ENCODE peak calls at places on chromosomes 16 and 17, in eight cellular contexts. One of them, this sample, is unnamed.

GRCh38 chr17:77619326-77619725 is 339.2 kb upstream of the TNRC6C start:
- DNase-seq in H7: no peak
- DNase-seq in tibial artery: no peak
- DNase-seq in Karpas-422: no peak
- DNase-seq in cardiac muscle cell: no peak
- DNase-seq in fibroblast of the aortic adventitia: no peak
- DNase-seq in cardiac fibroblast: no peak
- DNase-seq in vagina: no peak
- DNase-seq in this sample: no peak

GRCh38 chr16:60463986-60464385 is 1572.3 kb downstream of the CDH8 start:
- DNase-seq in cardiac muscle cell: no peak
- DNase-seq in cardiac fibroblast: no peak
- DNase-seq in H7: no peak
- DNase-seq in Karpas-422: no peak
- DNase-seq in tibial artery: no peak
- DNase-seq in vagina: no peak
- DNase-seq in fibroblast of the aortic adventitia: no peak
- DNase-seq in this sample: no peak

GRCh38 chr17:2157081-2157480 is 102.2 kb downstream of the HIC1 start:
- DNase-seq in Karpas-422: no peak
- DNase-seq in vagina: no peak
- DNase-seq in cardiac fibroblast: peak
- DNase-seq in fibroblast of the aortic adventitia: peak
- DNase-seq in H7: no peak
- DNase-seq in tibial artery: peak
- DNase-seq in cardiac muscle cell: no peak
- DNase-seq in this sample: no peak

GRCh38 chr17:50258647-50259483 is 15.4 kb upstream of the TMEM92 start:
- DNase-seq in cardiac fibroblast: peak
- DNase-seq in tibial artery: peak
- DNase-seq in H7: peak
- DNase-seq in vagina: no peak
- DNase-seq in fibroblast of the aortic adventitia: peak
- DNase-seq in Karpas-422: no peak
- DNase-seq in cardiac muscle cell: no peak
- DNase-seq in this sample: no peak

GRCh38 chr17:44977065-44977464 is 9.0 kb upstream of the C1QL1 start:
- DNase-seq in fibroblast of the aortic adventitia: no peak
- DNase-seq in Karpas-422: peak
- DNase-seq in cardiac muscle cell: no peak
- DNase-seq in H7: no peak
- DNase-seq in tibial artery: no peak
- DNase-seq in vagina: no peak
- DNase-seq in cardiac fibroblast: no peak
- DNase-seq in this sample: no peak

GRCh38 chr16:50368410-50369132 is at the start of gene BRD7:
- DNase-seq in tibial artery: peak
- DNase-seq in Karpas-422: peak
- DNase-seq in H7: peak
- DNase-seq in cardiac muscle cell: peak
- DNase-seq in fibroblast of the aortic adventitia: peak
- DNase-seq in vagina: no peak
- DNase-seq in cardiac fibroblast: peak
- DNase-seq in this sample: no peak

GRCh38 chr17:73803867-73804539 is 159.8 kb upstream of the SDK2 start:
- DNase-seq in cardiac muscle cell: no peak
- DNase-seq in cardiac fibroblast: no peak
- DNase-seq in vagina: no peak
- DNase-seq in fibroblast of the aortic adventitia: no peak
- DNase-seq in Karpas-422: no peak
- DNase-seq in H7: no peak
- DNase-seq in tibial artery: no peak
- DNase-seq in this sample: no peak

GRCh38 chr17:50564916-50565315 is 4.4 kb downstream of the CACNA1G start:
- DNase-seq in cardiac muscle cell: no peak
- DNase-seq in vagina: no peak
- DNase-seq in tibial artery: peak
- DNase-seq in cardiac fibroblast: peak
- DNase-seq in H7: no peak
- DNase-seq in Karpas-422: no peak
- DNase-seq in fibroblast of the aortic adventitia: peak
- DNase-seq in this sample: no peak

GRCh38 chr16:86975445-86975844 is 341.7 kb downstream of the C16orf95 start:
- DNase-seq in fibroblast of the aortic adventitia: peak
- DNase-seq in cardiac muscle cell: peak
- DNase-seq in cardiac fibroblast: peak
- DNase-seq in Karpas-422: no peak
- DNase-seq in vagina: no peak
- DNase-seq in tibial artery: peak
- DNase-seq in H7: peak
- DNase-seq in this sample: peak

GRCh38 chr17:74457820-74458166 is 8.6 kb upstream of the CD300A start:
- DNase-seq in cardiac fibroblast: no peak
- DNase-seq in fibroblast of the aortic adventitia: no peak
- DNase-seq in tibial artery: no peak
- DNase-seq in H7: no peak
- DNase-seq in Karpas-422: no peak
- DNase-seq in vagina: no peak
- DNase-seq in cardiac muscle cell: no peak
- DNase-seq in this sample: no peak

GRCh38 chr16:23836404-23837291 is 865 bp downstream of the PRKCB start:
- DNase-seq in cardiac muscle cell: peak
- DNase-seq in vagina: no peak
- DNase-seq in tibial artery: no peak
- DNase-seq in cardiac fibroblast: no peak
- DNase-seq in fibroblast of the aortic adventitia: no peak
- DNase-seq in H7: peak
- DNase-seq in Karpas-422: peak
- DNase-seq in this sample: no peak

GRCh38 chr16:23836078-23836403 is 258 bp downstream of the PRKCB start:
- DNase-seq in H7: no peak
- DNase-seq in Karpas-422: no peak
- DNase-seq in fibroblast of the aortic adventitia: no peak
- DNase-seq in vagina: no peak
- DNase-seq in cardiac muscle cell: no peak
- DNase-seq in cardiac fibroblast: no peak
- DNase-seq in tibial artery: no peak
- DNase-seq in this sample: no peak

GRCh38 chr16:23833504-23833903 is 2.3 kb upstream of the PRKCB start:
- DNase-seq in Karpas-422: no peak
- DNase-seq in cardiac fibroblast: no peak
- DNase-seq in fibroblast of the aortic adventitia: no peak
- DNase-seq in cardiac muscle cell: no peak
- DNase-seq in tibial artery: no peak
- DNase-seq in vagina: no peak
- DNase-seq in H7: no peak
- DNase-seq in this sample: no peak

GRCh38 chr16:23833960-23834685 is 1.7 kb upstream of the PRKCB start:
- DNase-seq in Karpas-422: no peak
- DNase-seq in tibial artery: no peak
- DNase-seq in fibroblast of the aortic adventitia: no peak
- DNase-seq in H7: no peak
- DNase-seq in cardiac fibroblast: no peak
- DNase-seq in vagina: no peak
- DNase-seq in cardiac muscle cell: no peak
- DNase-seq in this sample: no peak

GRCh38 chr16:23835390-23836077 is at the start of gene PRKCB:
- DNase-seq in H7: peak
- DNase-seq in cardiac fibroblast: peak
- DNase-seq in tibial artery: peak
- DNase-seq in cardiac muscle cell: peak
- DNase-seq in fibroblast of the aortic adventitia: peak
- DNase-seq in Karpas-422: peak
- DNase-seq in vagina: no peak
- DNase-seq in this sample: no peak
- H3K4me3 ChIP-seq in H7: peak
- H3K4me3 ChIP-seq in cardiac fibroblast: no peak
- H3K4me3 ChIP-seq in tibial artery: peak
- H3K4me3 ChIP-seq in cardiac muscle cell: peak
- H3K4me3 ChIP-seq in fibroblast of the aortic adventitia: peak
- H3K4me3 ChIP-seq in Karpas-422: peak
- H3K4me3 ChIP-seq in vagina: peak
- H3K4me3 ChIP-seq in this sample: peak

GRCh38 chr16:54630284-54630967 is 300.2 kb upstream of the IRX5 start:
- DNase-seq in cardiac muscle cell: no peak
- DNase-seq in fibroblast of the aortic adventitia: peak
- DNase-seq in cardiac fibroblast: peak
- DNase-seq in H7: no peak
- DNase-seq in vagina: no peak
- DNase-seq in Karpas-422: no peak
- DNase-seq in tibial artery: no peak
- DNase-seq in this sample: no peak

GRCh38 chr16:54632322-54632721 is 298.3 kb upstream of the IRX5 start:
- DNase-seq in vagina: no peak
- DNase-seq in cardiac fibroblast: no peak
- DNase-seq in H7: no peak
- DNase-seq in Karpas-422: no peak
- DNase-seq in cardiac muscle cell: no peak
- DNase-seq in tibial artery: no peak
- DNase-seq in fibroblast of the aortic adventitia: no peak
- DNase-seq in this sample: no peak

GRCh38 chr16:54632821-54633220 is 297.8 kb upstream of the IRX5 start:
- DNase-seq in cardiac fibroblast: no peak
- DNase-seq in H7: no peak
- DNase-seq in tibial artery: no peak
- DNase-seq in fibroblast of the aortic adventitia: no peak
- DNase-seq in cardiac muscle cell: no peak
- DNase-seq in vagina: no peak
- DNase-seq in Karpas-422: no peak
- DNase-seq in this sample: no peak

GRCh38 chr16:54628796-54629625 is 301.7 kb upstream of the IRX5 start:
- DNase-seq in H7: no peak
- DNase-seq in Karpas-422: no peak
- DNase-seq in fibroblast of the aortic adventitia: no peak
- DNase-seq in vagina: no peak
- DNase-seq in tibial artery: no peak
- DNase-seq in cardiac fibroblast: no peak
- DNase-seq in cardiac muscle cell: no peak
- DNase-seq in this sample: no peak

DNA sequence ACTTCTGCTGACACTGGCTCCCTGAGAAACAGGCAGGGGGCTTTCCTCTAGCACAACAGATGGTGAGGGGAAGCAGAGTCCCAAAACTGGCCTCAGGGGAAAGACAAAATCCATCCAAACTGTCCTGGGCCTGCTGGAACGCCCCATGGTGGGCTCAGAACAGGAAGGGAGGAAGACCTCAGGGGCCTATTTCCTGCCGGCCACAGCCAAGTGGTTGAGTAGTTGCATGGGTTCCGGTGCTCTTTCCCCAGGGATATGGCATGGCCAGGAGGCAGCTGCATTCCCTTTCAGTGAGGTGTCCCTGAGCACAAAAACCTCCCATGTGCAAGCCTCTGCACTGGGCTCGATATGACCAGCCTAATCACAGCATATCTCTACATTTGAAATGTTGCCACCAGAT is 303.0 kb upstream of the IRX5 start:
- DNase-seq in vagina: no peak
- DNase-seq in cardiac muscle cell: no peak
- DNase-seq in Karpas-422: no peak
- DNase-seq in H7: no peak
- DNase-seq in cardiac fibroblast: peak
- DNase-seq in tibial artery: no peak
- DNase-seq in fibroblast of the aortic adventitia: peak
- DNase-seq in this sample: no peak
- H3K4me3 ChIP-seq in vagina: no peak
- H3K4me3 ChIP-seq in cardiac muscle cell: no peak
- H3K4me3 ChIP-seq in Karpas-422: no peak
- H3K4me3 ChIP-seq in H7: no peak
- H3K4me3 ChIP-seq in cardiac fibroblast: no peak
- H3K4me3 ChIP-seq in tibial artery: no peak
- H3K4me3 ChIP-seq in fibroblast of the aortic adventitia: no peak
- H3K4me3 ChIP-seq in this sample: no peak

DNA sequence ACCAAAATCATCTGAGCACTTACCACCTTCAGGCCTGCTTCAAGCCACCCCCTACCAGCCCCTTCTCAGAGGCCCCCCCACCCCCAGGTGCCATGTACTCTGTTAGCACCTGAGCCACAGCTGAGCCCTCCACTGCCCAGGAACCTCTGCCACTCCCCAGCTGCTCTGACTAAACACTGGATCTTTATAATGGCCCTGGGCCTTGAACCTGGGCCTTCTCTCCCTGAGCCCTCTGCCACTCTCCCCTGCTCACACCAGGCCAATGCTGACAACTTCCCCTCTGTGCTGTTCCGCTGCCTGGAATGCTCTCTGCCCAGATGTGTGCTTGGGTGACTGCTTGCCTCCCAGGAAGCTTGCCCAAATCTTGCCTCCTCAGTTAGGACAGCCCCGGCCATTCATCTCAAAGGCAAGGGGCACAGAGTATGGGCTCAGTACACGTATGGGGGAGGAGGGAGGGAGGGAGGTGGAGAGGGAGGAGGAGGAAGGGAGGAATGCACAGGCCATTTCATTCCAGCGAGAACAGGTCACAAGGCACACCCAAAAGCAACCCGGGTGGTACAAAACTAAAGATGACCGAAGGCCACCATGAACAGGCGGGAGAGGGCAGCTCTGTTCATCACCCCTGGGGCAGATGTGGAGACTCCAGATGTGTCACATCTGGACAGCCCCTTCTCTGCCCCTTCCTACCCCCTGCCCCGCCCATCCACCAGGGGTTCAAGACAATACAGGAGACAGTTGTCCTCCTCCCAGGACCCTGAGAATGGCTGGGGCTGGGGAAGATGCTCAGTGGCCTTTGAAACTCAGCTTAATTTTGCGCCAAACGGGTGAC is 15.3 kb upstream of the TNFRSF13B start:
- DNase-seq in fibroblast of the aortic adventitia: no peak
- DNase-seq in vagina: no peak
- DNase-seq in cardiac fibroblast: no peak
- DNase-seq in tibial artery: no peak
- DNase-seq in cardiac muscle cell: no peak
- DNase-seq in H7: no peak
- DNase-seq in Karpas-422: no peak
- DNase-seq in this sample: no peak
- H3K4me3 ChIP-seq in fibroblast of the aortic adventitia: no peak
- H3K4me3 ChIP-seq in vagina: no peak
- H3K4me3 ChIP-seq in cardiac fibroblast: no peak
- H3K4me3 ChIP-seq in tibial artery: no peak
- H3K4me3 ChIP-seq in cardiac muscle cell: no peak
- H3K4me3 ChIP-seq in H7: no peak
- H3K4me3 ChIP-seq in Karpas-422: peak
- H3K4me3 ChIP-seq in this sample: no peak

GRCh38 chr16:66845080-66845410 is 831 bp downstream of the CA7 start:
- DNase-seq in H7: peak
- DNase-seq in Karpas-422: no peak
- DNase-seq in tibial artery: no peak
- DNase-seq in cardiac muscle cell: no peak
- DNase-seq in cardiac fibroblast: no peak
- DNase-seq in vagina: no peak
- DNase-seq in fibroblast of the aortic adventitia: no peak
- DNase-seq in this sample: no peak
- H3K4me3 ChIP-seq in H7: peak
- H3K4me3 ChIP-seq in Karpas-422: no peak
- H3K4me3 ChIP-seq in tibial artery: peak
- H3K4me3 ChIP-seq in cardiac muscle cell: peak
- H3K4me3 ChIP-seq in cardiac fibroblast: peak
- H3K4me3 ChIP-seq in vagina: peak
- H3K4me3 ChIP-seq in fibroblast of the aortic adventitia: peak
- H3K4me3 ChIP-seq in this sample: peak

DNA sequence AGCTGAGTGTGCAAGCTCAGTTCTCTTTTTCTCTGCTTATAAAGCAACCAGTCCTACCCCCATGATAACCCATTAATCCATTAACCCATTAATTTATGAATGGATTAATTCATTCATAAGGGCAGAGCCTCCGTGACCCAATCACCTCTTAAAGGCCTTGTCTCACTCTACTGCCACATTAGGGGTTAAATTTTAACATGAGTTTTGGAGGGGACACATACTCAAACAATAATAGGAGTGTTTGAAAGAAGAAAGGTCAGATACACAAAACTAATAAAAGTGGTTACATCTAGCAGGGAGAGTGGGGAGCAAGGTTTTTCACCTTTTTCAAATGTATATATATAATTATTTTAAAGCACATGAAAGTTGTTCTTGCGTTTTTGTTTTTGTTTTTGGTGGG is 6.8 kb downstream of the VMP1 start:
- DNase-seq in cardiac muscle cell: no peak
- DNase-seq in fibroblast of the aortic adventitia: no peak
- DNase-seq in vagina: no peak
- DNase-seq in Karpas-422: no peak
- DNase-seq in H7: no peak
- DNase-seq in cardiac fibroblast: no peak
- DNase-seq in tibial artery: no peak
- DNase-seq in this sample: no peak
- H3K4me3 ChIP-seq in cardiac muscle cell: no peak
- H3K4me3 ChIP-seq in fibroblast of the aortic adventitia: no peak
- H3K4me3 ChIP-seq in vagina: no peak
- H3K4me3 ChIP-seq in Karpas-422: no peak
- H3K4me3 ChIP-seq in H7: no peak
- H3K4me3 ChIP-seq in cardiac fibroblast: no peak
- H3K4me3 ChIP-seq in tibial artery: no peak
- H3K4me3 ChIP-seq in this sample: no peak

This sample was measured in retinal pigment epithelial cell.